ENCODE peak calls at places on chromosomes 3 and 15, in five cellular contexts. P, X, I, D and A are unnamed samples.

GRCh38 chr3:187318819-187319616 is 27.5 kb upstream of the MASP1 start:
- DNase-seq in P (peak; percentile 65), X (no peak), I (peak; percentile 60), D (peak; percentile 24), A (no peak)

GRCh38 chr15:27912283-27912682 is 186.8 kb downstream of the OCA2 start:
- DNase-seq in P (no peak), X (no peak), I (no peak), D (no peak), A (no peak)

GRCh38 chr3:40805456-40805855 is 280.7 kb downstream of the ZNF621 start:
- DNase-seq in P (no peak), X (no peak), I (no peak), D (no peak), A (no peak)

GRCh38 chr3:114675104-114675503 is 381.3 kb downstream of the TIGIT start:
- DNase-seq in P (no peak), X (no peak), I (no peak), D (no peak), A (no peak)

GRCh38 chr15:38577405-38577987 is 12.9 kb upstream of the RASGRP1 start:
- DNase-seq in P (no peak), X (no peak), I (no peak), D (no peak), A (no peak)

GRCh38 chr15:25474251-25474650 is 35.4 kb upstream of the UBE3A start:
- DNase-seq in P (no peak), X (no peak), I (no peak), D (no peak), A (no peak)

GRCh38 chr3:170531557-170532335 is 54.1 kb downstream of the SLC7A14 start:
- DNase-seq in P (no peak), X (no peak), I (peak; percentile 58), D (no peak), A (no peak)

GRCh38 chr15:51076898-51077564 is 17.7 kb downstream of the TNFAIP8L3 start:
- DNase-seq in P (no peak), X (no peak), I (no peak), D (no peak), A (peak; percentile 58)

GRCh38 chr15:89130194-89130593 is 41.9 kb downstream of the ABHD2 start:
- DNase-seq in P (no peak), X (no peak), I (no peak), D (no peak), A (no peak)

GRCh38 chr15:67543348-67543718 is 830 bp downstream of the MAP2K5 start:
- DNase-seq in P (peak; percentile 2), X (no peak), I (no peak), D (no peak), A (no peak)

GRCh38 chr3:52670621-52671521 is 14.8 kb downstream of the PBRM1 start:
- DNase-seq in P (no peak), X (no peak), I (no peak), D (no peak), A (peak; percentile 69)